ENCODE peak calls at places on chromosome 21, in six cellular contexts. H is heart left ventricle, N is cardiac muscle cell, W is NCI-H1417, J is HFF-Myc, U is foreskin fibroblast. C is an unnamed sample.

GRCh38 chr21:34892196-34892595 is 156.9 kb downstream of the RUNX1 start:
- DNase-seq in H (no peak), N (no peak), W (no peak), J (no peak), U (no peak), C (no peak)

GRCh38 chr21:44551290-44552015 is at the start of gene KRTAP10-2:
- DNase-seq in H (peak; percentile 6), N (no peak), W (peak; percentile 78), J (no peak), U (no peak), C (no peak)

GRCh38 chr21:31180256-31181088 is 142.2 kb upstream of the KRTAP19-8 start:
- DNase-seq in H (no peak), N (peak; percentile 72), W (peak; percentile 69), J (no peak), U (peak; percentile 70), C (no peak)

GRCh38 chr21:42040411-42041180 is 30.4 kb upstream of the ZBTB21 start:
- DNase-seq in H (no peak), N (peak; percentile 97), W (no peak), J (peak; percentile 99), U (peak; percentile 99), C (no peak)

GRCh38 chr21:32253215-32253641 is 25.6 kb downstream of the MIS18A start:
- DNase-seq in H (peak; percentile 70), N (peak; percentile 91), W (no peak), J (no peak), U (no peak), C (peak; percentile 65)

GRCh38 chr21:32240708-32241433 is 38.0 kb downstream of the MIS18A start:
- DNase-seq in H (no peak), N (peak; percentile 23), W (no peak), J (no peak), U (no peak), C (no peak)

GRCh38 chr21:39674794-39675193 is 62.1 kb downstream of the B3GALT5 start:
- DNase-seq in H (no peak), N (no peak), W (no peak), J (no peak), U (no peak), C (no peak)

GRCh38 chr21:36207577-36208320 is 51.1 kb downstream of the DOP1B start:
- DNase-seq in H (no peak), N (no peak), W (no peak), J (no peak), U (peak; percentile 73), C (no peak)

GRCh38 chr21:34502480-34503106 is 9.4 kb downstream of the KCNE1 start:
- DNase-seq in H (no peak), N (no peak), W (no peak), J (no peak), U (no peak), C (no peak)

GRCh38 chr21:31554511-31555022 is 104.9 kb upstream of the SOD1 start:
- DNase-seq in H (no peak), N (peak; percentile 61), W (no peak), J (no peak), U (peak; percentile 11), C (no peak)

C was measured in Right ventricle myocardium superior.